ENCODE peak calls at places on chromosomes 3 and 15, in five cellular contexts. S is ovary, G is neural progenitor cell, F is PC-9, X is cardiac muscle cell. B is an unnamed sample. For H3K9me3, H3K4me1 and H3K27me3, the result is how much of the 10 kb centered on the place peaks cover.

GRCh38 chr15:91919014-91919534 is 65.6 kb downstream of the SLCO3A1 start:
- DNase-seq in S (no peak), G (no peak), F (no peak), X (no peak), B (no peak)

GRCh38 chr3:42547401-42547945 is 34.3 kb downstream of the SEC22C start:
- DNase-seq in S (peak), G (peak), F (no peak), X (peak), B (peak)

GRCh38 chr15:87878161-87878560 is 378.4 kb downstream of the NTRK3 start:
- DNase-seq in S (no peak), G (no peak), F (no peak), X (no peak), B (no peak)

GRCh38 chr3:125055165-125055912 is 458 bp downstream of the HEG1 start:
- DNase-seq in S (peak), G (no peak), F (no peak), X (no peak), B (no peak)

GRCh38 chr3:191141728-191142127 is 57.3 kb upstream of the OSTN start:
- DNase-seq in S (no peak), G (no peak), F (peak), X (no peak), B (no peak)

GRCh38 chr3:127102587-127102986 is 90.3 kb upstream of the PRR23E start:
- DNase-seq in S (no peak), G (no peak), F (no peak), X (no peak), B (no peak)

GRCh38 chr3:64240959-64241358 is 15.7 kb upstream of the PRICKLE2 start:
- DNase-seq in S (no peak), G (no peak), F (no peak), X (no peak), B (no peak)

GRCh38 chr3:188031106-188031505 is 122.9 kb upstream of the LPP start:
- DNase-seq in S (no peak), G (no peak), F (no peak), X (no peak), B (no peak)

GRCh38 chr3:125622381-125622788 is 27.1 kb upstream of the OSBPL11 start:
- DNase-seq in S (no peak), G (no peak), F (no peak), X (no peak), B (no peak)

GRCh38 chr3:181549266-181549665 is 162.5 kb upstream of the SOX2 start:
- DNase-seq in S (no peak), G (no peak), F (no peak), X (no peak), B (no peak)

GRCh38 chr3:9224490-9224889 is 25.0 kb downstream of the SRGAP3 start:
- DNase-seq in S (no peak), G (no peak), F (no peak), X (no peak), B (no peak)

GRCh38 chr3:141680620-141681389 is 57.3 kb upstream of the RNF7 start:
- DNase-seq in S (no peak), G (no peak), F (no peak), X (peak), B (no peak)

GRCh38 chr3:183437696-183438564 is 9.5 kb upstream of the MCF2L2 start:
- DNase-seq in S (no peak), G (no peak), F (no peak), X (no peak), B (no peak)

GRCh38 chr3:183438749-183439148 is 10.3 kb upstream of the MCF2L2 start:
- DNase-seq in S (no peak), G (no peak), F (no peak), X (no peak), B (no peak)

GRCh38 chr3:183442994-183443393 is 14.6 kb upstream of the MCF2L2 start:
- DNase-seq in S (no peak), G (no peak), F (no peak), X (no peak), B (no peak)

GRCh38 chr3:183437060-183437459 is 8.6 kb upstream of the MCF2L2 start:
- DNase-seq in S (no peak), G (no peak), F (no peak), X (no peak), B (no peak)

DNA sequence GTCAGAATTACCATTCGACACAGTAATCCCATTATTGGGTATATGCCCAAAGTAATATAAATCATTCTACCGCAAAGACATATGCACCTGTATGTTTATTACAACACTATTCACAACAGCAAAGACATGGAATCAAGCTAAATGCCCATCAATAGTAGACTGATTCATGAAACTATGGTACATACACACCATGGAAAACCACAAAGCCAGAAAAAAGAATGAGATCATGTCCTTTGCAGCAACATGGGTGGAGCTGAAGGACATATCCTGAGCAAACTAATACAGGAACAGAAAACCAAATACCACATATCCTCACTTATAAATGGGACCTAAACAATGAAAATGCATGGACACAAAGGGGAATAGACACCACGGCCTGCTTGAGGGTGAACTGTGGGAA is 11.1 kb upstream of the MCF2L2 start:
- DNase-seq in S (no peak), G (no peak), F (no peak), X (no peak), B (no peak)
- H3K9me3 ChIP-seq in S (under half), G (under half), F (under half), X (under half), B (under half)

GRCh38 chr15:73746883-73747282 is 6.3 kb downstream of the INSYN1 start:
- DNase-seq in S (no peak), G (no peak), F (no peak), X (no peak), B (no peak)

GRCh38 chr15:73747847-73748605 is 5.1 kb downstream of the INSYN1 start:
- DNase-seq in S (no peak), G (peak), F (no peak), X (no peak), B (no peak)

GRCh38 chr15:73745073-73745472 is 8.1 kb downstream of the INSYN1 start:
- DNase-seq in S (no peak), G (no peak), F (no peak), X (no peak), B (no peak)

GRCh38 chr15:73744293-73744692 is 8.9 kb downstream of the INSYN1 start:
- DNase-seq in S (no peak), G (peak), F (no peak), X (no peak), B (no peak)

GRCh38 chr15:73746288-73746687 is 6.9 kb downstream of the INSYN1 start:
- DNase-seq in S (no peak), G (no peak), F (no peak), X (no peak), B (no peak)
- H3K4me1 ChIP-seq in S (under half), G (under half), F (under half), X (under half), B (under half)

GRCh38 chr15:60001642-60002527 is 2.2 kb upstream of the FOXB1 start:
- DNase-seq in S (no peak), G (peak), F (no peak), X (no peak), B (no peak)
- H3K27me3 ChIP-seq in S (under half), G (half or more), F (under half), X (half or more), B (half or more)

GRCh38 chr3:164278550-164278949 is 799.7 kb downstream of the SI start:
- DNase-seq in S (no peak), G (no peak), F (no peak), X (no peak), B (no peak)
- H3K9me3 ChIP-seq in S (under half), G (under half), F (under half), X (under half), B (under half)

DNA sequence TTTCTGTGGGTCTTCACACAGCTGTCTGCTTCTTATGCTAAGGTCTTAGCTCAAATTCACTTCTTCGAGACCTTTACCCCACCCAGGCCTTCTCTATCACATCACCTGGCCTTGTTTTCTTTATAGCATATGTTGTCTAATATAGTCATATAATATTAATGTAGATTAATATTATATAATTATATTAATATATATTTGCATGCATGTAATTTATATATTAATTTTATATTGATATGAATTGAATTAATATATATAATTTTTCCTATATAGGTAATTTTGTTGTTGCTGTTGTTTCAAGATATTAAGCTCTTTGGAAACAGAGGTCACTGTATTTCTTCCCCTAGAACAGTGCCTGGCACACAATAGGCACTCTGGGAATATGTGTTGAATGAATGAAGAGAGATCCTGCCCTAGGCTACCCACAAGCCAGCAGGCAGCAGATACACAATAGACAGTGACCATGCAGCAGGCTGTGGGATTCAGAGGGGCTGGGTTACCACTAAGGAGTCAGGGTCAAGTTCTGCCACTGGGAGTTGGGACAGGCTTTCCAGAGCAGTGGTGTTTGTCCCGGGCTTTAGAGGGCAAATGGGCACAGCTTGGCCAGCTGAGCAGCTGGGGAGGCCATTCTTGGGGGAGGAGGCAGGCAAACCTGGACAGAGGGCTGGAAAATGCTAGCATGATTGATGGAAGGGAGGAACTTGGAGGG is 126.3 kb downstream of the DNAJB8 start:
- DNase-seq in S (no peak), G (no peak), F (no peak), X (no peak), B (no peak)
- H3K4me1 ChIP-seq in S (under half), G (under half), F (under half), X (half or more), B (under half)

GRCh38 chr3:178975320-178975719 is 96.3 kb downstream of the ZMAT3 start:
- DNase-seq in S (no peak), G (no peak), F (no peak), X (no peak), B (no peak)

GRCh38 chr3:178968996-178969700 is 102.5 kb downstream of the ZMAT3 start:
- DNase-seq in S (no peak), G (no peak), F (no peak), X (no peak), B (no peak)

GRCh38 chr3:178967184-178967532 is 104.5 kb downstream of the ZMAT3 start:
- DNase-seq in S (no peak), G (no peak), F (no peak), X (no peak), B (no peak)

GRCh38 chr3:178966299-178967183 is 105.1 kb downstream of the ZMAT3 start:
- DNase-seq in S (peak), G (no peak), F (peak), X (peak), B (peak)

GRCh38 chr3:178971614-178972013 is 100.0 kb downstream of the ZMAT3 start:
- DNase-seq in S (no peak), G (no peak), F (peak), X (no peak), B (no peak)
- H3K27me3 ChIP-seq in S (under half), G (under half), F (under half), X (under half), B (under half)

GRCh38 chr15:25236143-25236860 is 202.5 kb downstream of the UBE3A start:
- DNase-seq in S (no peak), G (no peak), F (no peak), X (no peak), B (no peak)
- H3K9me3 ChIP-seq in S (under half), G (under half), F (under half), X (under half), B (under half)

DNA sequence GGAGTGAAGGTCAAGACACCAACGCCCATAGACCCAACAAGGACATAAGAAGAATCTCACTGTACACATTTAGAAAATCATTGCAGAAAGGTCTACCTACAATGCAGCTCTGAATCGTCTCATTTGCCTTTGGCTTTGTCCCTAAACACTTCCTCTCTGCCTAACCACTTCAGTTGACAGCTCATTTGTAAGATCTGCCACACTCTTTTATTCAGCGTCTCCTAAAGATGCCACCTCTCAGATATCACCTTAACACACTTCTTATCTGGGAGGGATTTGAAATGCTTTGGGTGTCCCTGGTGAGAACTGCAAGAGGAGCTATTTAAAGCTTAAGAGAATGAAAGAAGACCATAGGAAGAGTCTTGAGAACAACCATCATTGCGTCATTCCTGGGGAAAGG is 38.7 kb downstream of the RAB27A start:
- DNase-seq in S (no peak), G (no peak), F (no peak), X (peak), B (no peak)
- H3K4me1 ChIP-seq in S (under half), G (under half), F (under half), X (under half), B (under half)